ENCODE peak calls at places on chromosomes 1 and 21, in six cellular contexts. N is tibial artery; D is activated CD8-positive, alpha-beta T cell treated with anti-CD3 and anti-CD28 coated beads for 36 hours; L is LNCaP clone FGC; C is omental fat pad; H is transverse colon. W is an unnamed sample.

GRCh38 chr1:152049291-152050073 is 12.7 kb upstream of the S100A11 start:
- DNase-seq in H (no peak), N (no peak), C (no peak), L (no peak), D (no peak), W (no peak)

GRCh38 chr1:222182641-222183040 is 365.3 kb downstream of the HHIPL2 start:
- DNase-seq in L (no peak), N (no peak), C (no peak), H (no peak), D (no peak), W (no peak)

GRCh38 chr1:159092398-159092760 is 15.8 kb upstream of the AIM2 start:
- DNase-seq in D (no peak), H (no peak), N (no peak), L (no peak), C (no peak), W (no peak)

GRCh38 chr1:39196244-39197215 is 8.0 kb upstream of the MACF1 start:
- DNase-seq in L (no peak), N (no peak), D (peak; percentile 84), H (peak; percentile 26), C (no peak), W (peak; percentile 37)

GRCh38 chr1:213989740-213990472 is 2.1 kb downstream of the PROX1 start:
- DNase-seq in L (no peak), C (no peak), H (peak; percentile 35), D (no peak), N (no peak), W (no peak)

GRCh38 chr21:33212159-33212851 is 17.4 kb upstream of the IFNAR2 start:
- DNase-seq in L (no peak), N (no peak), C (no peak), H (no peak), D (peak; percentile 47), W (no peak)

GRCh38 chr1:66556161-66556611 is 22.2 kb downstream of the SGIP1 start:
- DNase-seq in L (no peak), N (no peak), D (no peak), H (no peak), C (no peak), W (no peak)

GRCh38 chr1:151061012-151061401 is 810 bp downstream of the MLLT11 start:
- DNase-seq in C (no peak), N (peak; percentile 31), D (no peak), H (no peak), L (no peak), W (no peak)

GRCh38 chr1:24705260-24706073 is 39.8 kb upstream of the CLIC4 start:
- DNase-seq in D (peak; percentile 49), N (peak; percentile 82), H (peak; percentile 82), L (peak; percentile 31), C (no peak), W (peak; percentile 33)

GRCh38 chr1:15723631-15724246 is 12.3 kb upstream of the SLC25A34 start:
- DNase-seq in D (no peak), N (no peak), L (no peak), C (no peak), H (no peak), W (no peak)

GRCh38 chr1:13652238-13652637 is 47.8 kb upstream of the PRDM2 start:
- DNase-seq in D (no peak), C (no peak), H (no peak), L (no peak), N (no peak), W (no peak)

GRCh38 chr1:179881642-179882252 is 338 bp upstream of the TOR1AIP1 start:
- DNase-seq in C (peak; percentile 64), L (peak; percentile 89), D (no peak), H (peak; percentile 82), N (peak; percentile 96), W (no peak)

GRCh38 chr1:221961532-221962292 is 219.8 kb upstream of the DUSP10 start:
- DNase-seq in N (no peak), D (peak; percentile 84), L (no peak), C (no peak), H (no peak), W (peak; percentile 68)

GRCh38 chr1:164456272-164456671 is 102.7 kb upstream of the PBX1 start:
- DNase-seq in N (no peak), H (no peak), L (no peak), D (no peak), C (no peak), W (no peak)

GRCh38 chr21:41808094-41808493 is 41.2 kb upstream of the RIPK4 start:
- DNase-seq in C (no peak), N (no peak), L (no peak), H (no peak), D (no peak), W (no peak)

GRCh38 chr1:224894915-224895314 is 34.6 kb upstream of the DNAH14 start:
- DNase-seq in N (no peak), H (no peak), L (no peak), C (no peak), D (no peak), W (no peak)

DNA sequence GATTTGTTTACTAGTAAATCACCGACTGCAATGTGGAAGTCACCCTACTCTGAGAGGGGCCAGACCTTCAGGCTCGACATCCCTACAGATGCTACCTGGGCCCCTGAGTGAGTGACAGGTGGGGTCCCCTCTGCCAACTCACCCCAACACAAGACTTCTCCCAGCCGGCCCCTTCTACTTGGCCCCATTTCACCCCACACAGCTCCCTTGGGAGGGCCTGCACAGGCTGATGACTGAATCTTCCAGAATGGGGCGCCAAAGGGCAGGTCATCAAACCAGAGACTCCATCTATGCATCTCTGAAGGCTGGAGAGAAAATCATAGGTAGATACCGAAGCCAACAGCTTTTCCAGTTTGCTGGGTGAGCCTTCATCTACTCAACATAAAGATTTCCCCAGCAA is 9.4 kb upstream of the S100A8 start:
- DNase-seq in D (no peak), N (peak; percentile 21), H (no peak), C (no peak), L (no peak), W (no peak)
- TF ChIP-seq CTCF in D (no peak), N (no peak), H (no peak), C (no peak), L (no peak), W (no peak)

DNA sequence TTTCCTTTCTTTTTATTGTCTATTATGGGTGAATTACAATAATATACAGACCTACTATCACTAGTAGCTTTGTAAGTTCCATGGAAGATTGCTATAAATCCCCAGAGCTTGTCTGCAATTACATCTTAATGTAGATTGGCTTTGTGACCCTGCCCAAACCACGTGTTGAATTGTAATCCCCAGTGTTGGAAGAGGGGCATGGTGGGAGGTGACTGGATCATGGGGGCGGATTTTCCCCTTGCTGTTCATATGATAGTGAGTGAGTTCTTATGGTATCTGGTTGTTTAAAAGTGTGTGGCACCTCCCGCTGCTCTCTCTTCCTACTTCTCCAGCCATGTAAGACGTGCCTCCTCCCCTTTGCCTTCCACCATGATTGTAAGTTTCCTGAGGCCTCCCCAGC is 34.9 kb upstream of the CDC42BPA start:
- DNase-seq in N (no peak), D (no peak), H (no peak), C (no peak), L (no peak), W (no peak)
- TF ChIP-seq CTCF in N (no peak), D (no peak), H (no peak), C (no peak), L (no peak), W (no peak)

GRCh38 chr1:100928128-100928527 is 32.2 kb downstream of the SLC30A7 start:
- DNase-seq in N (no peak), H (no peak), C (no peak), L (no peak), D (peak; percentile 28), W (no peak)
- TF ChIP-seq CTCF in N (no peak), H (no peak), C (no peak), L (no peak), D (peak; percentile 37), W (no peak)

GRCh38 chr1:147390185-147390542 is 147.7 kb downstream of the CHD1L start:
- DNase-seq in C (no peak), D (no peak), L (no peak), N (no peak), H (no peak), W (no peak)
- TF ChIP-seq CTCF in C (no peak), D (no peak), L (no peak), N (no peak), H (no peak), W (peak; percentile 20)

DNA sequence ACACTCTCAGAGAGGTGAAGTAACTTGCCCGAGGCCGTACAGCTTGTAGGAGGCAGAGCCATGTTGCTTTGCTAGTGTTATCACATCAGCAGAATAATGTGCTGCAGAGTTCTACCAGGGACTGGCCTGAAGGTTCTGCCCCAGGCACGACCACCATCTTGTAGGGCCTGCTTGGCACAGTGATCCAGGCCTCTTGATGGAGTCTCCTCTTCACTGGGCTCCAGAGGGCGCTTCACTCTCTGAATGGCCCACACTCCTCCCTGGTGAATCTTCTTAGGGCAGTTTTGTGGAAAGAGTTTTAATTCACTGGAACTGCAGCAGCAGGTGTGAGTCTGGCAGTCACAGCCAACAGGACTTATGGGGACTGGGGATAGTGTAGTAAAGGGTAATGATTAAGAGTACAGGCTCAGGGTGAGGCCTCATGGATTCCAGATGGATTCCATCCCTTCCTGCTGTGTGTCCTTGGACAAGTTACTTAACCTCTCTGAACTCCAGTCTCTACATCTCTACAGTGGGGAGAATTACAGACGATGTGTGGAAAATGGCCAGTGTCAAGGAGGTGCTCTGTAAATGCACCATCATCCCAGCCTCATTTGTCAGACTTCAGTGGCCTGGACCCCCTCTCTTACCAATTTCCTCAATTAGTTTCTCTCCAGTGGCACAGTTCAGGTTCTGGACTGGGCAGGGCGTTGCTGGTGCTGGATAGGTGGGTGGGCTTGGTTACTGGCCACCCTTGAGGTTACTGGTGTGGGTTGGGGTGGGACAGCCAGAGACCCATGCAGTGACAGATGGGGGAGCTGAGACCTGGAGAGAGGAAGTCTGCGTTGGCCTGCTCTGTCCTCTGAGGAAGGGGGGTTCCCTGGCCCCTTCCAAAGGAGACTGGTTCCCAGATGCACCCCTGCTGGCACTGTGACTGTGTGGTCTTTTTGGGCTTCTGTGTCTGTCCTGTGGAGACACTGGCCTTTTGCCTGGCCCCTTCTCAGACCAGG is 45.9 kb upstream of the CSF3R start:
- DNase-seq in H (no peak), N (no peak), L (no peak), C (no peak), D (no peak), W (no peak)
- TF ChIP-seq CTCF in H (no peak), N (no peak), L (no peak), C (no peak), D (no peak), W (no peak)

GRCh38 chr21:37642493-37642892 is 273.8 kb downstream of the KCNJ6 start:
- DNase-seq in L (no peak), N (no peak), C (no peak), D (peak; percentile 50), H (no peak), W (no peak)
- TF ChIP-seq CTCF in L (peak; percentile 57), N (no peak), C (no peak), D (peak; percentile 39), H (no peak), W (no peak)

GRCh38 chr1:30109853-30110252 is 613.5 kb downstream of the MATN1 start:
- DNase-seq in L (no peak), C (no peak), H (no peak), N (no peak), D (no peak), W (no peak)

GRCh38 chr1:30106125-30106524 is 617.3 kb downstream of the MATN1 start:
- DNase-seq in L (no peak), N (no peak), D (peak; percentile 21), C (no peak), H (peak; percentile 20), W (no peak)

GRCh38 chr1:30110826-30111225 is 612.6 kb downstream of the MATN1 start:
- DNase-seq in N (no peak), D (no peak), L (no peak), H (no peak), C (no peak), W (no peak)

GRCh38 chr1:30111431-30111830 is 612.0 kb downstream of the MATN1 start:
- DNase-seq in D (peak; percentile 54), H (peak; percentile 51), L (no peak), C (no peak), N (no peak), W (no peak)
- TF ChIP-seq CTCF in D (no peak), H (peak; percentile 50), L (peak; percentile 81), C (no peak), N (peak; percentile 24), W (peak; percentile 27)

GRCh38 chr1:18556364-18556763 is 74.3 kb upstream of the PAX7 start:
- DNase-seq in N (no peak), C (no peak), H (no peak), L (peak; percentile 43), D (peak; percentile 9), W (no peak)
- TF ChIP-seq CTCF in N (no peak), C (no peak), H (peak; percentile 30), L (peak; percentile 42), D (peak; percentile 31), W (no peak)